ENCODE peak calls at places on chromosomes 16 and 17, in eight cellular contexts. One of them, this sample, is unnamed.

GRCh38 chr17:82217530-82218204 is 5.0 kb upstream of the CCDC57 start:
- DNase-seq in A549: peak
- DNase-seq in transverse colon: peak
- DNase-seq in HCT116: no peak
- DNase-seq in heart left ventricle: peak
- DNase-seq in ovary: no peak
- DNase-seq in GM12892: no peak
- DNase-seq in gastrocnemius medialis: peak
- DNase-seq in this sample: peak

GRCh38 chr17:65279456-65279855 is 142.3 kb downstream of the RGS9 start:
- DNase-seq in gastrocnemius medialis: no peak
- DNase-seq in HCT116: no peak
- DNase-seq in heart left ventricle: no peak
- DNase-seq in GM12892: no peak
- DNase-seq in transverse colon: no peak
- DNase-seq in A549: no peak
- DNase-seq in ovary: no peak
- DNase-seq in this sample: no peak

GRCh38 chr17:67546578-67547527 is 169.8 kb downstream of the PITPNC1 start:
- DNase-seq in A549: peak
- DNase-seq in ovary: peak
- DNase-seq in GM12892: peak
- DNase-seq in HCT116: no peak
- DNase-seq in gastrocnemius medialis: no peak
- DNase-seq in transverse colon: peak
- DNase-seq in heart left ventricle: peak
- DNase-seq in this sample: no peak

GRCh38 chr17:12909511-12909910 is 108.3 kb downstream of the ELAC2 start:
- DNase-seq in heart left ventricle: no peak
- DNase-seq in ovary: no peak
- DNase-seq in GM12892: no peak
- DNase-seq in gastrocnemius medialis: no peak
- DNase-seq in A549: no peak
- DNase-seq in HCT116: no peak
- DNase-seq in transverse colon: no peak
- DNase-seq in this sample: no peak

GRCh38 chr17:32626371-32626770 is 139.6 kb downstream of the CDK5R1 start:
- DNase-seq in ovary: no peak
- DNase-seq in transverse colon: no peak
- DNase-seq in GM12892: no peak
- DNase-seq in heart left ventricle: no peak
- DNase-seq in gastrocnemius medialis: no peak
- DNase-seq in A549: no peak
- DNase-seq in HCT116: no peak
- DNase-seq in this sample: no peak

GRCh38 chr17:879546-879945 is 97.4 kb downstream of the MRM3 start:
- DNase-seq in HCT116: peak
- DNase-seq in gastrocnemius medialis: peak
- DNase-seq in transverse colon: peak
- DNase-seq in ovary: peak
- DNase-seq in heart left ventricle: peak
- DNase-seq in A549: peak
- DNase-seq in GM12892: peak
- DNase-seq in this sample: peak

GRCh38 chr16:75042423-75043174 is 43.8 kb downstream of the ZNRF1 start:
- DNase-seq in A549: no peak
- DNase-seq in heart left ventricle: no peak
- DNase-seq in HCT116: no peak
- DNase-seq in transverse colon: no peak
- DNase-seq in ovary: no peak
- DNase-seq in GM12892: no peak
- DNase-seq in gastrocnemius medialis: no peak
- DNase-seq in this sample: no peak

GRCh38 chr16:3665508-3665907 is 11.0 kb downstream of the DNASE1 start:
- DNase-seq in heart left ventricle: no peak
- DNase-seq in HCT116: no peak
- DNase-seq in GM12892: no peak
- DNase-seq in gastrocnemius medialis: no peak
- DNase-seq in ovary: no peak
- DNase-seq in A549: no peak
- DNase-seq in transverse colon: no peak
- DNase-seq in this sample: no peak

GRCh38 chr17:81162491-81162890 is 2.8 kb upstream of the PVALEF start:
- DNase-seq in GM12892: no peak
- DNase-seq in HCT116: no peak
- DNase-seq in ovary: no peak
- DNase-seq in heart left ventricle: no peak
- DNase-seq in gastrocnemius medialis: no peak
- DNase-seq in transverse colon: no peak
- DNase-seq in A549: no peak
- DNase-seq in this sample: no peak

GRCh38 chr17:79374807-79375206 is 236.0 kb downstream of the RBFOX3 start:
- DNase-seq in heart left ventricle: no peak
- DNase-seq in A549: no peak
- DNase-seq in GM12892: no peak
- DNase-seq in transverse colon: no peak
- DNase-seq in gastrocnemius medialis: no peak
- DNase-seq in HCT116: no peak
- DNase-seq in ovary: no peak
- DNase-seq in this sample: no peak

GRCh38 chr17:2362016-2362415 is 24.7 kb downstream of the SGSM2 start:
- DNase-seq in HCT116: no peak
- DNase-seq in heart left ventricle: no peak
- DNase-seq in gastrocnemius medialis: no peak
- DNase-seq in ovary: no peak
- DNase-seq in GM12892: no peak
- DNase-seq in transverse colon: no peak
- DNase-seq in A549: no peak
- DNase-seq in this sample: no peak

GRCh38 chr17:63426917-63427308 is 19.2 kb downstream of the CYB561 start:
- DNase-seq in heart left ventricle: no peak
- DNase-seq in ovary: no peak
- DNase-seq in A549: no peak
- DNase-seq in gastrocnemius medialis: no peak
- DNase-seq in HCT116: no peak
- DNase-seq in GM12892: no peak
- DNase-seq in transverse colon: no peak
- DNase-seq in this sample: no peak

GRCh38 chr17:17877548-17878358 is 41.0 kb upstream of the SREBF1 start:
- DNase-seq in ovary: peak
- DNase-seq in gastrocnemius medialis: peak
- DNase-seq in HCT116: no peak
- DNase-seq in A549: no peak
- DNase-seq in GM12892: no peak
- DNase-seq in transverse colon: peak
- DNase-seq in heart left ventricle: peak
- DNase-seq in this sample: no peak

GRCh38 chr16:9136596-9136995 is 45.2 kb downstream of the HAPSTR1 start:
- DNase-seq in A549: no peak
- DNase-seq in gastrocnemius medialis: peak
- DNase-seq in GM12892: no peak
- DNase-seq in HCT116: no peak
- DNase-seq in heart left ventricle: no peak
- DNase-seq in transverse colon: peak
- DNase-seq in ovary: no peak
- DNase-seq in this sample: no peak

GRCh38 chr17:74132354-74132753 is 71.1 kb upstream of the RPL38 start:
- DNase-seq in A549: no peak
- DNase-seq in HCT116: no peak
- DNase-seq in GM12892: no peak
- DNase-seq in ovary: no peak
- DNase-seq in gastrocnemius medialis: no peak
- DNase-seq in transverse colon: no peak
- DNase-seq in heart left ventricle: no peak
- DNase-seq in this sample: no peak

GRCh38 chr17:50986989-50987660 is 121.0 kb upstream of the TOB1 start:
- DNase-seq in GM12892: no peak
- DNase-seq in transverse colon: no peak
- DNase-seq in HCT116: no peak
- DNase-seq in ovary: no peak
- DNase-seq in gastrocnemius medialis: no peak
- DNase-seq in A549: no peak
- DNase-seq in heart left ventricle: no peak
- DNase-seq in this sample: peak

GRCh38 chr17:50802609-50803571 is 32.5 kb upstream of the WFIKKN2 start:
- DNase-seq in A549: no peak
- DNase-seq in heart left ventricle: no peak
- DNase-seq in GM12892: no peak
- DNase-seq in HCT116: no peak
- DNase-seq in gastrocnemius medialis: no peak
- DNase-seq in ovary: no peak
- DNase-seq in transverse colon: no peak
- DNase-seq in this sample: no peak

GRCh38 chr17:27199948-27200347 is 94.0 kb upstream of the WSB1 start:
- DNase-seq in A549: no peak
- DNase-seq in gastrocnemius medialis: no peak
- DNase-seq in HCT116: no peak
- DNase-seq in transverse colon: no peak
- DNase-seq in heart left ventricle: no peak
- DNase-seq in ovary: no peak
- DNase-seq in GM12892: no peak
- DNase-seq in this sample: no peak

GRCh38 chr16:30401768-30402425 is 5.5 kb upstream of the ZNF771 start:
- DNase-seq in transverse colon: no peak
- DNase-seq in A549: peak
- DNase-seq in heart left ventricle: no peak
- DNase-seq in gastrocnemius medialis: no peak
- DNase-seq in ovary: no peak
- DNase-seq in HCT116: no peak
- DNase-seq in GM12892: no peak
- DNase-seq in this sample: no peak

GRCh38 chr16:30409125-30410060 is 2.0 kb downstream of the ZNF771 start:
- DNase-seq in transverse colon: peak
- DNase-seq in gastrocnemius medialis: peak
- DNase-seq in A549: peak
- DNase-seq in HCT116: peak
- DNase-seq in ovary: peak
- DNase-seq in heart left ventricle: peak
- DNase-seq in GM12892: peak
- DNase-seq in this sample: peak

GRCh38 chr16:30407794-30408534 is 558 bp downstream of the ZNF771 start:
- DNase-seq in gastrocnemius medialis: no peak
- DNase-seq in heart left ventricle: no peak
- DNase-seq in GM12892: no peak
- DNase-seq in ovary: no peak
- DNase-seq in HCT116: no peak
- DNase-seq in transverse colon: no peak
- DNase-seq in A549: no peak
- DNase-seq in this sample: no peak

DNA sequence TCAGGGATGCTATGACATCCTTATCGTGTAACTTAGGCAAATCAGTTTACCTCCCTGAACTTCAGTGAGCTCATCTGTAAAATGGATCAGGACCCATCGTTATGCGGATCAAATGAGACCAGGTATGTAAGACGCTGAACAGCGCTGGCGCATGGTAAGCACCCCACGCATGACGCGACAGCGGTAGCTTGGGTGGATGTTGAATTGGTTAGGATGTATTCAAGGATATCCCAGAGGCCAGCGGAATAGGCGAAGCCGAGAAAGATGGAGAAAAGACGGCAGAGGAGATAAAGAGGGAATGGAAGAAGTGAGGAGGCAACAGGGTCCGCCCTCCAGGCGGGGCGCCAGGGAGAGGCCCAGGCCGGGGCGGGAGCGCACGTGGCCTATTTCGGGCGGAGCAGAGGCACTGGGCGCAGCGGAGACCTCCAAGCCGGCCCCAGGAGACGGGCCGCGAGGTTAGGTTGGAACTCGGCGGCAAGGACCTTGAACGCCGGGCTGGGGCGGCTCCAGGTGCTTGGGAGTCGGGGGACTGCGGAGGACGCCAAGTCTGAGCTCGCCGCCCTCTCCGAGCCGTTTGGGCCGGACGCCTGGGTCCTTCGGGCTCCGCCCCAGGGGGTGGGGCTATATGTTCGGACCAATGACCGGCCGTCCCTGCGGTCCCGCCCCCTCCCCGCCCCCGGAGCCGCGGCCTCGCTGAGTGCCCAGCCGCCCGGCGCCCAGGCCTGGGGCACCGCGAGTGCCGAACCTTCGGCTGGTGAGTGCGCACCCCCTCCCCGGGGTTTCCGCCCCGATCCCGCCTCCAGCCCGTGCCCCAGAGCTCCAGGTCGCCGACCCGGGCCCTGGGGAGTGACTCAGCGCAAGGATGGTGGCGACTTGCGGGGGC is at the start of gene ZNF771:
- DNase-seq in GM12892: peak
- DNase-seq in gastrocnemius medialis: peak
- DNase-seq in ovary: peak
- DNase-seq in heart left ventricle: peak
- DNase-seq in A549: peak
- DNase-seq in HCT116: peak
- DNase-seq in transverse colon: peak
- DNase-seq in this sample: peak
- TF ChIP-seq POLR2A in GM12892: peak
- TF ChIP-seq POLR2A in gastrocnemius medialis: peak
- TF ChIP-seq POLR2A in ovary: peak
- TF ChIP-seq POLR2A in heart left ventricle: no peak
- TF ChIP-seq POLR2A in A549: peak
- TF ChIP-seq POLR2A in HCT116: peak
- TF ChIP-seq POLR2A in transverse colon: peak
- TF ChIP-seq POLR2A in this sample: no peak

GRCh38 chr17:28345420-28346198 is 10.0 kb downstream of the TNFAIP1 start:
- DNase-seq in GM12892: no peak
- DNase-seq in A549: no peak
- DNase-seq in HCT116: no peak
- DNase-seq in gastrocnemius medialis: peak
- DNase-seq in heart left ventricle: peak
- DNase-seq in transverse colon: no peak
- DNase-seq in ovary: no peak
- DNase-seq in this sample: no peak
- TF ChIP-seq POLR2A in GM12892: no peak
- TF ChIP-seq POLR2A in A549: no peak
- TF ChIP-seq POLR2A in HCT116: no peak
- TF ChIP-seq POLR2A in gastrocnemius medialis: no peak
- TF ChIP-seq POLR2A in heart left ventricle: no peak
- TF ChIP-seq POLR2A in transverse colon: no peak
- TF ChIP-seq POLR2A in ovary: no peak
- TF ChIP-seq POLR2A in this sample: no peak

GRCh38 chr17:6651483-6652452 is at the start of the genes C17orf100 and MED31:
- DNase-seq in HCT116: peak
- DNase-seq in heart left ventricle: peak
- DNase-seq in transverse colon: peak
- DNase-seq in A549: peak
- DNase-seq in ovary: peak
- DNase-seq in gastrocnemius medialis: peak
- DNase-seq in GM12892: peak
- DNase-seq in this sample: peak
- TF ChIP-seq POLR2A in HCT116: peak
- TF ChIP-seq POLR2A in heart left ventricle: no peak
- TF ChIP-seq POLR2A in transverse colon: peak
- TF ChIP-seq POLR2A in A549: peak
- TF ChIP-seq POLR2A in ovary: peak
- TF ChIP-seq POLR2A in gastrocnemius medialis: peak
- TF ChIP-seq POLR2A in GM12892: peak
- TF ChIP-seq POLR2A in this sample: peak

GRCh38 chr17:44981221-44981968 is 13.3 kb upstream of the C1QL1 start:
- DNase-seq in A549: peak
- DNase-seq in gastrocnemius medialis: no peak
- DNase-seq in HCT116: no peak
- DNase-seq in heart left ventricle: no peak
- DNase-seq in GM12892: no peak
- DNase-seq in ovary: no peak
- DNase-seq in transverse colon: no peak
- DNase-seq in this sample: peak
- TF ChIP-seq POLR2A in A549: no peak
- TF ChIP-seq POLR2A in gastrocnemius medialis: no peak
- TF ChIP-seq POLR2A in HCT116: no peak
- TF ChIP-seq POLR2A in heart left ventricle: no peak
- TF ChIP-seq POLR2A in GM12892: no peak
- TF ChIP-seq POLR2A in ovary: no peak
- TF ChIP-seq POLR2A in transverse colon: no peak
- TF ChIP-seq POLR2A in this sample: no peak

GRCh38 chr17:43483674-43484551 is at the start of gene DHX8:
- DNase-seq in gastrocnemius medialis: peak
- DNase-seq in A549: peak
- DNase-seq in heart left ventricle: peak
- DNase-seq in HCT116: peak
- DNase-seq in GM12892: peak
- DNase-seq in transverse colon: peak
- DNase-seq in ovary: peak
- DNase-seq in this sample: peak
- TF ChIP-seq POLR2A in gastrocnemius medialis: peak
- TF ChIP-seq POLR2A in A549: peak
- TF ChIP-seq POLR2A in heart left ventricle: no peak
- TF ChIP-seq POLR2A in HCT116: peak
- TF ChIP-seq POLR2A in GM12892: peak
- TF ChIP-seq POLR2A in transverse colon: peak
- TF ChIP-seq POLR2A in ovary: peak
- TF ChIP-seq POLR2A in this sample: peak

This sample was measured in H54.